ENCODE peak calls at places on chromosomes 12 and 14, in eight cellular contexts. R, F, C, U, D, A, O and P are unnamed samples.

GRCh38 chr14:32565256-32565655 is 236.2 kb downstream of the AKAP6 start:
- DNase-seq in C (no peak), A (no peak), D (no peak), R (no peak), F (no peak), U (no peak), O (no peak), P (no peak)

GRCh38 chr14:21617614-21618013 is 17.1 kb downstream of the OR10G2 start:
- DNase-seq in D (no peak), C (no peak), U (no peak), A (peak), R (no peak), F (no peak), O (no peak), P (no peak)

GRCh38 chr14:24253936-24254335 is 9.0 kb downstream of the TGM1 start:
- DNase-seq in C (no peak), U (no peak), A (no peak), D (no peak), F (no peak), O (no peak), R (no peak), P (no peak)

GRCh38 chr12:116384629-116385485 is 107.4 kb upstream of the MED13L start:
- DNase-seq in A (peak), F (peak), O (peak), D (no peak), U (peak), C (no peak), R (peak), P (peak)

GRCh38 chr12:92138144-92138543 is 7.5 kb downstream of the BTG1 start:
- DNase-seq in A (no peak), R (no peak), D (no peak), U (no peak), F (no peak), C (no peak), O (peak), P (no peak)

GRCh38 chr14:95533391-95533821 is 1.4 kb upstream of the GLRX5 start:
- DNase-seq in O (no peak), R (peak), F (no peak), U (no peak), A (peak), C (no peak), D (peak), P (no peak)

GRCh38 chr12:130366159-130366558 is 28.5 kb downstream of the PIWIL1 start:
- DNase-seq in D (no peak), R (no peak), F (no peak), C (no peak), A (no peak), O (no peak), U (no peak), P (no peak)

GRCh38 chr12:123681605-123682004 is 10.7 kb downstream of the TCTN2 start:
- DNase-seq in A (no peak), R (no peak), C (no peak), O (no peak), U (peak), F (no peak), D (no peak), P (peak)

GRCh38 chr14:59510957-59511356 is 26.6 kb downstream of the JKAMP start:
- DNase-seq in R (no peak), U (no peak), D (no peak), O (no peak), C (no peak), A (no peak), F (no peak), P (no peak)

GRCh38 chr12:91355150-91356006 is 172.8 kb upstream of the DCN start:
- DNase-seq in U (peak), F (peak), R (peak), O (peak), A (peak), C (peak), D (peak), P (peak)

GRCh38 chr12:116561181-116561821 is 2.1 kb downstream of the MAP1LC3B2 start:
- DNase-seq in C (no peak), F (no peak), O (no peak), A (no peak), U (no peak), D (no peak), R (no peak), P (no peak)

GRCh38 chr14:67748312-67748711 is 46.6 kb downstream of the RDH12 start:
- DNase-seq in R (no peak), D (no peak), A (no peak), F (no peak), C (no peak), O (no peak), U (no peak), P (no peak)

GRCh38 chr12:49131973-49132461 is 822 bp upstream of the TUBA1B start:
- DNase-seq in D (no peak), U (no peak), A (no peak), O (no peak), R (no peak), C (no peak), F (no peak), P (no peak)

GRCh38 chr12:19507823-19508222 is 68.5 kb downstream of the AEBP2 start:
- DNase-seq in O (no peak), C (no peak), A (no peak), D (peak), R (peak), U (no peak), F (no peak), P (no peak)

GRCh38 chr12:32847287-32847686 is 49.3 kb downstream of the PKP2 start:
- DNase-seq in F (no peak), O (no peak), D (no peak), C (no peak), R (no peak), A (no peak), U (no peak), P (no peak)

GRCh38 chr12:72012874-72013273 is 74.2 kb downstream of the TPH2 start:
- DNase-seq in O (no peak), D (no peak), F (no peak), C (no peak), U (no peak), A (no peak), R (no peak), P (no peak)

GRCh38 chr14:61438860-61439765 is 117.7 kb downstream of the PRKCH start:
- DNase-seq in O (peak), R (peak), U (peak), A (no peak), C (no peak), F (peak), D (peak), P (peak)

GRCh38 chr12:80176706-80177105 is 77.4 kb downstream of the OTOGL start:
- DNase-seq in C (no peak), D (no peak), A (no peak), O (no peak), U (no peak), R (no peak), F (no peak), P (no peak)

GRCh38 chr14:73786632-73786941 is 65.0 kb upstream of the PTGR2 start:
- DNase-seq in R (peak), D (no peak), O (no peak), A (no peak), U (no peak), F (peak), C (peak), P (peak)

GRCh38 chr12:127355061-127355820 is 911.7 kb upstream of the TMEM132C start:
- DNase-seq in R (peak), F (no peak), U (no peak), D (peak), A (no peak), C (no peak), O (peak), P (no peak)

GRCh38 chr12:120037851-120038250 is 48.8 kb downstream of the BICDL1 start:
- DNase-seq in D (no peak), A (no peak), U (no peak), C (no peak), R (no peak), O (no peak), F (no peak), P (no peak)

GRCh38 chr12:47319746-47320145 is 240.0 kb upstream of the AMIGO2 start:
- DNase-seq in O (no peak), A (no peak), C (no peak), F (no peak), D (no peak), U (no peak), R (no peak), P (no peak)

GRCh38 chr12:4278582-4278939 is 5.0 kb downstream of the CCND2 start:
- DNase-seq in F (no peak), U (no peak), R (no peak), D (no peak), O (no peak), A (no peak), C (no peak), P (no peak)

GRCh38 chr14:32978691-32979255 is 40.1 kb downstream of the NPAS3 start:
- DNase-seq in F (no peak), C (no peak), U (no peak), A (no peak), D (no peak), O (no peak), R (no peak), P (no peak)

GRCh38 chr12:53659609-53660008 is 16.3 kb downstream of the ATP5MC2 start:
- DNase-seq in C (no peak), U (no peak), A (no peak), D (no peak), F (no peak), O (no peak), R (no peak), P (no peak)

GRCh38 chr14:92589213-92589852 is 75.8 kb downstream of the RIN3 start:
- DNase-seq in C (no peak), R (peak), A (peak), D (peak), F (no peak), U (no peak), O (peak), P (no peak)
- TF ChIP-seq CTCF in C (peak), R (peak), A (peak), D (peak), F (no peak), U (peak), O (peak), P (peak)

DNA sequence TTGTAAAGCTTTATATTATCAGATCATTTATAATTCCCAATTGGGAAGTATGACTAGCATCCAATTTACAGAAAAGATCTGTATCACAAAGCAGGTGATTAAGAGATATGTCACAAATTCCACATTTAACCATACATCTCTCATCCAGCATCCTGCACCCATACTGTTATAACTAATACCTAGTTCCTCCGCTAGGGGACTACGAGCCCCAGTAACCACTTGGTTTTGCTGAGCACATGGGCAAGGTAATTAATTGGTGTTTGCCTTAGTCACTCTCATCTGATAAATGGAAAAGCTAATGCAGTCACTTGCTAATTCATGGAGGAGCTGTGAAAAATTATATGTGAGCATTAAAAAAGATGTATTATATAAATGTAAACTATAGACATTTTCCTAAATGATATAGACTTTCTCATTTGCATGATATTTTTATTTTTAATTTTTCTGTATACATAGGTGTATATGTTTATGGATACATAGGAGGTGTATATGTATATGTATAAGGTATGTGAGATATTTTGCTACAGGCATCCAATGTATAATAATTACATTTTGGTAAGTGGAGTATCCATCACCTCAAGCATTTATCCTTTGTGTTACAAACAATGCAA is 1031.8 kb downstream of the GALC start:
- DNase-seq in D (no peak), O (peak), F (peak), A (no peak), U (no peak), R (peak), C (no peak), P (no peak)
- TF ChIP-seq CTCF in D (peak), O (peak), F (peak), A (peak), U (no peak), R (no peak), C (peak), P (peak)

GRCh38 chr14:89779707-89780106 is 174.8 kb downstream of the EFCAB11 start:
- DNase-seq in R (no peak), F (peak), A (no peak), U (no peak), O (no peak), D (no peak), C (no peak), P (no peak)
- TF ChIP-seq CTCF in R (no peak), F (no peak), A (no peak), U (no peak), O (no peak), D (no peak), C (no peak), P (no peak)

DNA sequence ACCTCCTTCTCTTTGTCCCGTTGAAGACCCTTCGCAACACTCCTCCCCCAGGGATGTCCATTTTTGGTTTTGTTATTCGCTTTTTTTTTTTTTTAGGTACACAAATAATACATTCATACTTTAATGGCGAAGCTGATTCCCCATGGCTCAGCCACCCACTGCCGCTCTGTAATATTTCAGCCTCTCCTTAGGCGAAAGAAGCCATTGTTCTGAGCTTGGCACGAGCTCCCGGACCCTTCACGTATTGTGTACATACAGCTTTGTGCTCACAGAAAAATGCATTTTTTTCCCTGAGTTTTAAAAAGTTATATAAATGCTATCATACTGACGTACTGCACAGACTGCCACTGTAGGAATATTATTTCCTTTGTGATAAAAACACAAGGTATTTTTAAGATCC is 115.0 kb downstream of the TMEM132C start:
- DNase-seq in O (no peak), D (no peak), A (no peak), R (no peak), F (no peak), U (no peak), C (no peak), P (no peak)
- TF ChIP-seq CTCF in O (no peak), D (no peak), A (no peak), R (no peak), F (no peak), U (no peak), C (no peak), P (no peak)

GRCh38 chr12:85644508-85644907 is 191.7 kb downstream of the RASSF9 start:
- DNase-seq in A (no peak), O (no peak), U (no peak), F (no peak), R (no peak), D (no peak), C (no peak), P (no peak)

GRCh38 chr12:85639834-85640233 is 196.4 kb downstream of the RASSF9 start:
- DNase-seq in D (no peak), R (no peak), C (no peak), F (no peak), O (peak), U (no peak), A (no peak), P (no peak)

GRCh38 chr12:85642288-85642687 is 193.9 kb downstream of the RASSF9 start:
- DNase-seq in O (no peak), F (no peak), U (no peak), C (no peak), D (no peak), R (no peak), A (no peak), P (no peak)

GRCh38 chr12:85641796-85642195 is 194.4 kb downstream of the RASSF9 start:
- DNase-seq in U (no peak), F (no peak), R (no peak), A (no peak), D (no peak), C (no peak), O (peak), P (no peak)

DNA sequence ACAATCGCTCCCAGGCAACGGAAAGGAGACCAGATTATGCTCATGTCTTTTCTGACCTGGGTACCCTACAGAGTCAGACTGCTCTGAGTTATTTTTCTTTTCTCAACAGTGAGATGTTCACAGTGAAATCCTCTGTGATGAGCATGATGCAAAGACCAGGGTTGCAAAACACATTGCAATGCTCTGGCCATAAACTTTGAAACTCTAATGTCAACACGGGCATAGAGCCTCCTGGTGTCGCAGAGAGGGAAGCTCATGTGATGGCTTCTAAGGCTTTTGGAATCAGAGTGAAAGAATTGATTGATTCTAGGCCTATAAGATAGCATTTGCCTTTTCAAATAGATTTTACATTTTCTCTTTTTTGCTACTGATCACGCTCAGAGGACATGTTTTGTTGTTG is 193.4 kb downstream of the RASSF9 start:
- DNase-seq in R (peak), U (no peak), O (peak), F (no peak), A (no peak), C (no peak), D (peak), P (no peak)
- TF ChIP-seq CTCF in R (no peak), U (no peak), O (peak), F (peak), A (no peak), C (peak), D (peak), P (no peak)

GRCh38 chr12:97685360-97685759 is 222.8 kb downstream of the RMST start:
- DNase-seq in U (no peak), A (no peak), D (no peak), C (no peak), O (no peak), R (no peak), F (no peak), P (no peak)
- TF ChIP-seq CTCF in U (no peak), A (peak), D (no peak), C (no peak), O (no peak), R (no peak), F (no peak), P (no peak)

GRCh38 chr14:65229431-65230286 is 127.3 kb upstream of the MAX start:
- DNase-seq in U (peak), A (peak), C (peak), O (no peak), R (no peak), F (peak), D (peak), P (peak)
- TF ChIP-seq CTCF in U (no peak), A (no peak), C (no peak), O (no peak), R (no peak), F (no peak), D (no peak), P (no peak)

GRCh38 chr12:131713349-131713748 is 2.5 kb downstream of the SFSWAP start:
- DNase-seq in O (no peak), D (no peak), A (no peak), U (no peak), C (no peak), F (no peak), R (no peak), P (no peak)
- TF ChIP-seq CTCF in O (no peak), D (no peak), A (no peak), U (no peak), C (no peak), F (no peak), R (no peak), P (no peak)